ENCODE peak calls at places on chromosomes 13 and 19, in ten cellular contexts. K is testis, W is HepG2, J is lower lobe of right lung, H is heart right ventricle, F is PC-9, O is pancreas, G is astrocyte, B is cardiac muscle cell, U is hepatocyte. D is an unnamed sample.

GRCh38 chr19:33472696-33473624 is 48.6 kb downstream of the PEPD start:
- DNase-seq in H (no peak), J (peak; percentile 37), G (peak; percentile 99), O (peak; percentile 14), K (no peak), B (no peak), W (no peak), F (no peak), U (no peak), D (no peak)

GRCh38 chr19:14553042-14553938 is 18.6 kb downstream of the NDUFB7 start:
- DNase-seq in H (no peak), O (peak; percentile 53), B (no peak), W (no peak), G (no peak), F (no peak), J (no peak), K (no peak), U (peak; percentile 6), D (no peak)

GRCh38 chr19:45506991-45507863 is at the start of gene VASP:
- DNase-seq in G (peak; percentile 72), J (peak; percentile 93), F (peak; percentile 87), B (peak; percentile 91), K (peak; percentile 95), U (peak; percentile 93), H (peak; percentile 89), W (peak; percentile 73), O (peak; percentile 93), D (peak; percentile 95)

GRCh38 chr19:8576273-8576993 is 809 bp downstream of the MYO1F start:
- DNase-seq in B (no peak), H (no peak), F (no peak), W (no peak), G (no peak), U (no peak), K (no peak), O (no peak), J (no peak), D (no peak)

GRCh38 chr19:46746281-46746965 is at the start of gene STRN4:
- DNase-seq in U (peak; percentile 87), J (no peak), H (no peak), G (no peak), K (peak; percentile 51), B (peak; percentile 75), F (peak; percentile 39), W (no peak), O (no peak), D (no peak)

GRCh38 chr19:44869728-44870470 is 21.2 kb upstream of the TOMM40 start:
- DNase-seq in W (no peak), B (no peak), G (peak; percentile 92), U (no peak), H (peak; percentile 71), J (peak; percentile 73), F (no peak), K (peak; percentile 39), O (peak; percentile 27), D (no peak)

GRCh38 chr13:27338207-27338606 is 67.6 kb downstream of the RASL11A start:
- DNase-seq in O (no peak), J (no peak), F (no peak), W (no peak), K (no peak), G (no peak), U (no peak), B (no peak), H (no peak), D (no peak)

GRCh38 chr19:10923503-10924076 is 4.8 kb downstream of the YIPF2 start:
- DNase-seq in O (no peak), B (no peak), H (no peak), F (no peak), W (no peak), G (no peak), U (no peak), K (no peak), J (no peak), D (no peak)

GRCh38 chr13:22432690-22433089 is 748.1 kb upstream of the SGCG start:
- DNase-seq in J (no peak), F (no peak), U (no peak), W (no peak), K (no peak), H (no peak), B (no peak), G (no peak), O (no peak), D (no peak)

GRCh38 chr13:22423261-22423660 is 752.4 kb downstream of the FGF9 start:
- DNase-seq in F (no peak), O (no peak), K (no peak), G (no peak), B (no peak), U (no peak), H (no peak), W (no peak), J (no peak), D (no peak)

GRCh38 chr13:22428188-22428828 is 752.5 kb upstream of the SGCG start:
- DNase-seq in K (no peak), F (no peak), G (no peak), J (no peak), B (peak; percentile 10), O (no peak), U (peak; percentile 64), H (peak; percentile 53), W (no peak), D (no peak)

GRCh38 chr13:22427041-22427440 is 753.7 kb upstream of the SGCG start:
- DNase-seq in J (no peak), O (no peak), K (no peak), H (no peak), W (no peak), U (no peak), G (no peak), B (no peak), F (no peak), D (no peak)

DNA sequence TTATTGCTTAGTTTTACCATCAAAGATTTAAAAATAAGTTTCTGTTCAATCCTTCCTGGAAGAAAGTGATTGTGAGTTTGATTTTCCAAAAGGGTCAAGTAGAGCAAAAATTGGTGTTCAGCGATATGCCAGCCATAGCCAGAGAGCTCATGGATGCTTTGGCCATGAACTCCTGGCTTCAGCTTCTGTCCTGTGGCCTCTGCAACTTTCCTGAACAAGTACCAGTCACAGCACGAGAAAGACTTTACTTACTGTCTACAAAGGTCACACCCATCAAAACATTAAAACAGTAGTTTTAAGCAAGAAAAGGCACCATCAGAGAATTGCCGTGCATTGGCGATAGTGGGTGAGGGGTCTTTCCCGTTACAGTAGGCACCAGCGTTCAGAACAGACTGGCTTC is 753.0 kb upstream of the SGCG start:
- DNase-seq in B (no peak), J (no peak), O (no peak), U (no peak), H (peak; percentile 13), W (no peak), F (no peak), G (no peak), K (no peak), D (no peak)
- H3K4me1 ChIP-seq in B (peaks cover 13% of the 10 kb centered on the region), J (no peaks in the 10 kb centered on the region), O (no peaks in the 10 kb centered on the region), U (peaks cover 9% of the 10 kb centered on the region), H (peaks cover 35% of the 10 kb centered on the region), W (no peaks in the 10 kb centered on the region), F (no peaks in the 10 kb centered on the region), G (no peaks in the 10 kb centered on the region), K (no peaks in the 10 kb centered on the region), D (no peaks in the 10 kb centered on the region)

DNA sequence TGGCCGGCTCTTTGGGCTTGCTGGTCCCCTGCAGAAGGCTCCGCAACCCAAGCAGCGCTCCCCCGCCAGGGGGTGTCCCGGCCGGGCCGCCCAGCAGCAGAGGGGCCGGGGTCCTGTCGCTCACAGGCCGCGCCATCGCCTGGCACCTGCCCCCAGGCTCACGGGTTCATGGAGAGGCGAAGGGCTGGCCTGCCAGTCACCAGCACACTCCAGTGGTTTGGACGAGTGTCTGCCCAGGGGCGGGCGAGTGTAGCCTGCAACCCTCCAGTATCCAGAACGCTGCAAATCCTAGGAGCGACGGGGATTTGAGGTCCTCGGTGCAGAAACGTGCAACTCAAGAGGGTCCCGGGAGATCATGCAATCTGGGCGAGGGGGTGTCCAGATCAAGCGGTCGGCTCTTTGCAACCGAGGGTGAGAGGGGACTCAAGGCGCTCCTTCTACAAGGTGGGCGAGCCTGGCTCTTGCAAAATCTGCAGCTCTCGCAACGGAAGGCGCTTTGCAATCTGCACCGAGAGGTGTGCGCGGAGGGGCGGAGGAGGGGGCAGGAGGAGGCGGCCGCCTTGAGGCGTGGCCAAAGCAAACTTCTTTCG is at the start of gene DBP:
- DNase-seq in W (no peak), O (peak; percentile 88), B (peak; percentile 69), J (peak; percentile 80), G (no peak), F (no peak), H (peak; percentile 58), U (peak; percentile 67), K (no peak), D (peak; percentile 85)
- TF ChIP-seq CTCF in W (peak; percentile 42), O (no peak), B (peak; percentile 10), J (peak; percentile 24), G (no peak), F (peak; percentile 27), H (peak; percentile 32), U (peak; percentile 18), K (no peak), D (no peak)

GRCh38 chr19:41871573-41872383 is 5.3 kb upstream of the CD79A start:
- DNase-seq in G (no peak), U (no peak), K (no peak), W (no peak), J (peak; percentile 62), F (no peak), H (peak; percentile 37), O (no peak), B (no peak), D (peak; percentile 62)
- H3K4me1 ChIP-seq in G (no peaks in the 10 kb centered on the region), U (no peaks in the 10 kb centered on the region), K (no peaks in the 10 kb centered on the region), W (peaks cover 41% of the 10 kb centered on the region), J (peaks cover 73% of the 10 kb centered on the region), F (peaks cover 18% of the 10 kb centered on the region), H (peaks cover 47% of the 10 kb centered on the region), O (peaks cover 5% of the 10 kb centered on the region), B (no peaks in the 10 kb centered on the region), D (peaks cover 41% of the 10 kb centered on the region)

GRCh38 chr19:3345850-3346460 is 20.4 kb upstream of the NFIC start:
- DNase-seq in O (no peak), G (no peak), K (no peak), B (no peak), J (no peak), U (no peak), H (no peak), W (no peak), F (no peak), D (no peak)

GRCh38 chr19:3342246-3342645 is 24.1 kb upstream of the NFIC start:
- DNase-seq in B (no peak), F (no peak), U (no peak), H (no peak), G (no peak), K (no peak), O (no peak), J (no peak), W (no peak), D (no peak)

GRCh38 chr19:3344608-3345598 is 21.5 kb upstream of the NFIC start:
- DNase-seq in B (no peak), U (no peak), F (no peak), G (no peak), K (no peak), J (no peak), H (no peak), O (no peak), W (no peak), D (no peak)

GRCh38 chr19:3346677-3347353 is 19.6 kb upstream of the NFIC start:
- DNase-seq in H (peak; percentile 69), K (peak; percentile 70), U (no peak), F (no peak), G (no peak), J (no peak), B (no peak), W (no peak), O (peak; percentile 96), D (peak; percentile 72)

DNA sequence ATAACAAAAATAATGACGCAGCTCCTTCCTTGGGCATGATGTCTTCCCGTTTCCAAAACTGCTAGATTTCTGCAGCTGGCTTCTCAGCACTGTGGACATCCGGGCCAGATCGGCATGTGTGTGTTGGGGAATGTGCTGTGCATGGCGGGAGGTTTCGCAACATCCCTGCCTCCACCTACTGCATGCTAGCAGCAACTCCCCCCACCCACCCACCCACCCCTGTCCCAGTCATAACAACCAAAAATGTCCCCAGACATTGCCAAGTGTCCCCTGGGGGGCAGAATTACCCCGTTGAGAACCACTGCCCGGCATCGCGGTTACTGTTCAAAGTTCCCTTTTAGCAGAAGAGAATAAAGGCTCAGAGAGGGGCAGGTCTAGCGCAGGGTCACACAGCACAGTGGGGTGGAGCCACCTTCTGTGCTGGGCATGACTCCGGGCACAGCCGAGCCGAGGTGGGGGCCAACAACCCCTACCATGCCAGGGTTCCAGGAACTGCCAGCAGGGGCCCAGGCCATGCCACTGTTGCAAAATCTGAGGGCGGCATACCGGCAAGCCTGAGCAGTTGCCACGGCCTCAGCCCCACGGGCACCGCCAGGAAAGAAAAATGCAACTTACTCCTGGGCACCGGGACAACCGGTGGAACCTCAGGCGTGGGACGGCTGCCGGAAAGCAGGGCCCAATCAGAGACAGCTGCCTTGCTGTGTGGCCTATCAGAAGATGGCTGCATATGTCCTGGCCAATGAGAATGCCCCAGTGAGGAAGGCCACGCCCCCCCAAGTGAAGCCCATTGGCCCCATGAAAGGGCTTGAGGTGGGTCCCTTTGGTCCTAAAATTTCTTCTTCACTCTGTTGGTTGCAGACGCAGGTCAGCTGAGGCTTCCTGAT is 22.5 kb upstream of the NFIC start:
- DNase-seq in F (peak; percentile 64), U (no peak), H (peak; percentile 77), W (peak; percentile 86), O (peak; percentile 95), K (peak; percentile 88), G (peak; percentile 78), B (no peak), J (peak; percentile 91), D (peak; percentile 73)
- TF ChIP-seq CTCF in F (no peak), U (no peak), H (peak; percentile 2), W (peak; percentile 53), O (no peak), K (no peak), G (no peak), B (no peak), J (peak; percentile 31), D (no peak)